ENCODE peak calls at places on chromosomes 7 and 10, in nine cellular contexts. Y, L, Z, A, R, J, P, D and C are unnamed samples.

GRCh38 chr10:72688208-72688651 is 3.7 kb upstream of the MCU start:
- DNase-seq in L (no peak), Y (peak), D (peak), A (peak), Z (no peak), J (no peak), P (peak), R (peak), C (no peak)

GRCh38 chr7:27237735-27238334 is 4.8 kb upstream of the EVX1 start:
- DNase-seq in D (no peak), Z (no peak), A (no peak), L (no peak), R (peak), P (no peak), J (no peak), Y (peak), C (no peak)

GRCh38 chr10:116877391-116877790 is 28.1 kb downstream of the ENO4 start:
- DNase-seq in A (no peak), Z (no peak), J (no peak), D (no peak), R (no peak), L (no peak), P (no peak), Y (no peak), C (no peak)

GRCh38 chr10:116947838-116948529 is 57.0 kb downstream of the SHTN1 start:
- DNase-seq in Z (no peak), J (no peak), Y (no peak), A (peak), D (peak), R (peak), P (peak), L (no peak), C (no peak)

GRCh38 chr10:17001297-17001744 is 128.3 kb downstream of the CUBN start:
- DNase-seq in D (no peak), Z (no peak), R (peak), Y (no peak), L (no peak), P (no peak), A (peak), J (no peak), C (no peak)

GRCh38 chr10:115093286-115093775 is at the start of gene ATRNL1:
- DNase-seq in Z (peak), R (no peak), A (peak), Y (no peak), J (no peak), D (peak), P (peak), L (no peak), C (peak)

GRCh38 chr10:62839595-62839994 is 23.4 kb upstream of the EGR2 start:
- DNase-seq in Y (no peak), D (no peak), Z (no peak), P (no peak), A (no peak), R (no peak), L (no peak), J (no peak), C (no peak)

GRCh38 chr7:149856-150636 is 42.3 kb upstream of the FAM20C start:
- DNase-seq in Z (peak), P (peak), J (peak), A (no peak), D (peak), Y (no peak), L (peak), R (no peak), C (no peak)

GRCh38 chr10:97631098-97631497 is 2.2 kb downstream of the MORN4 start:
- DNase-seq in Z (no peak), Y (no peak), L (no peak), D (no peak), A (no peak), P (no peak), J (no peak), R (no peak), C (no peak)

GRCh38 chr7:93043393-93043985 is 74.3 kb downstream of the SAMD9 start:
- DNase-seq in Z (no peak), L (no peak), A (peak), D (peak), R (peak), Y (peak), P (peak), J (no peak), C (no peak)

GRCh38 chr7:30859202-30859939 is 52.3 kb upstream of the AQP1 start:
- DNase-seq in R (no peak), Y (no peak), L (no peak), J (no peak), Z (no peak), A (no peak), P (no peak), D (no peak), C (no peak)

GRCh38 chr7:47666164-47666862 is 84.4 kb upstream of the TNS3 start:
- DNase-seq in J (no peak), Z (no peak), P (no peak), A (peak), L (no peak), D (no peak), Y (no peak), R (peak), C (no peak)

GRCh38 chr7:34227525-34227924 is 322.2 kb downstream of the BMPER start:
- DNase-seq in D (no peak), J (no peak), Y (no peak), R (no peak), P (no peak), L (no peak), Z (no peak), A (no peak), C (no peak)

GRCh38 chr10:75860009-75860408 is 428.6 kb downstream of the LRMDA start:
- DNase-seq in D (no peak), Z (no peak), A (no peak), P (peak), R (no peak), Y (no peak), J (no peak), L (no peak), C (no peak)

GRCh38 chr7:95718556-95719410 is 53.6 kb upstream of the DYNC1I1 start:
- DNase-seq in R (peak), J (no peak), D (no peak), Z (no peak), A (peak), P (no peak), Y (no peak), L (no peak), C (no peak)
- TF ChIP-seq CTCF in R (peak), J (no peak), D (peak), Z (peak), A (peak), P (peak), Y (peak), L (no peak), C (peak)

GRCh38 chr10:1180071-1180730 is 124.0 kb downstream of the WDR37 start:
- DNase-seq in Z (no peak), J (no peak), Y (no peak), L (no peak), P (no peak), R (no peak), D (no peak), A (no peak), C (no peak)

GRCh38 chr10:1182280-1183032 is 126.3 kb downstream of the WDR37 start:
- DNase-seq in P (no peak), Z (no peak), Y (no peak), L (no peak), A (no peak), D (no peak), R (no peak), J (no peak), C (no peak)

GRCh38 chr10:1183033-1183396 is 126.8 kb downstream of the WDR37 start:
- DNase-seq in Y (no peak), Z (no peak), R (no peak), L (no peak), P (no peak), J (no peak), D (peak), A (no peak), C (no peak)

GRCh38 chr10:1179346-1180070 is 123.3 kb downstream of the WDR37 start:
- DNase-seq in A (no peak), L (no peak), R (no peak), P (no peak), D (no peak), J (no peak), Z (no peak), Y (no peak), C (no peak)

DNA sequence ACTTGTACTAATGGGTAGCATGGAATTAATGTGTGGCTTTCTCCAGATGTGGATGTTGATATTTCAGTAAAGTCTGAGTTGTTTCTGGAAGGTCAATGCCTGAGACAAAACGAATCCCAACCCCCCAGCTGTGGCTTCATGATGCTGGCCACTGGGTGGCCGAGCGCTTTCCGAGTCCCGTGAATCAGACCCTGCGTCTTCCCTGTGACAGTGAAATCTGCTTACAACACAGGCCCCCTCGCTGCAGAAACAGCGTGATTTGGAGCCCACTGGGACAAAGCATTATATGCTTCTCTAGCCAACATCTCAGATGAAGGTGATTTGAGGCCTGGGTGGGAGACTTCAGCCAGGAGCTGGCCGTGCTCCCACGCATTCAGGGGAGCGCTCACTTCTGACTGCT is 124.7 kb downstream of the WDR37 start:
- DNase-seq in D (no peak), R (no peak), Y (no peak), A (no peak), J (no peak), P (no peak), L (no peak), Z (no peak), C (no peak)
- TF ChIP-seq CTCF in D (no peak), R (no peak), Y (no peak), A (no peak), J (no peak), P (no peak), L (no peak), Z (no peak), C (no peak)

DNA sequence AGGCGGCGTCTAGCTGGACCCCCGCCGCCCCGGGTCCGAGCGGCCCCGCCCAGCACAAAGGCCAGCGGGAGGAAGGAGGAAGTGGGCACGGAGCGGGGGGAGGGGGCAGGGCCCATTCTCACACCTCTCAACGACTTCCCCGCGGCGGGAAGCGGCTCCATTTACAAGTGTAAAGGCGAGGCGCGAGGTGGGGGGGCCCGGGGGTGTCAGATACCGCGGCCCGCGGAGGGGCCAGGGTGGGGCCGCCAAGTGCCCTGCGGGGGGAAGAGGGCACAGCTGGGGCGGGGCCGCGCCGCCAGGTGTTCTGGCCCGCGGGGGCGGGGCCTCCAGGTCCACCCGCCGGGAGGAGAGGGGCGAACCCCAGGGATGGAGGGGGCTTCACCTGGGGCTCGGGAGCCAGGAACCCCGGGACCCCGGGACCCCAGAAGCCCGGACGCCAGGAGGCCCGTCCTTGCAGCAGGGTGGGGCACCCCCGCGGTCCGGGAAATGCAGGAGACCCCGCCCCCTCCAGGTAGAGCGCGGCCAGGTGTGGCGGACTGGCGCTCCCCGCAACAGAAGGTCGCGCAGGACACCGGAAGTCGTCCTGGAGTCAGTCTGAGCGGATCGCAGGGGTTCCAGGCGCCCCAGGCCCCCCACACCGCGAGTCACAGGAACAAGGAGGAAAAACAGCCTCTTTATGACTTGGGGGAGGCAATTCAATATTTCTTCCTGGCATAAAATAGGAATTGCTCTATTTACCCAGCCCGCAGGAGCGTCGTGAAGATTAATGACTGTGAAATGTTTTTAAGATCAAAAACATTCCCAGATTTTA is 8.3 kb downstream of the CTBP2 start:
- DNase-seq in R (no peak), P (peak), L (no peak), Y (no peak), J (no peak), D (peak), Z (peak), A (no peak), C (no peak)
- TF ChIP-seq CTCF in R (no peak), P (no peak), L (no peak), Y (no peak), J (no peak), D (no peak), Z (no peak), A (no peak), C (no peak)

DNA sequence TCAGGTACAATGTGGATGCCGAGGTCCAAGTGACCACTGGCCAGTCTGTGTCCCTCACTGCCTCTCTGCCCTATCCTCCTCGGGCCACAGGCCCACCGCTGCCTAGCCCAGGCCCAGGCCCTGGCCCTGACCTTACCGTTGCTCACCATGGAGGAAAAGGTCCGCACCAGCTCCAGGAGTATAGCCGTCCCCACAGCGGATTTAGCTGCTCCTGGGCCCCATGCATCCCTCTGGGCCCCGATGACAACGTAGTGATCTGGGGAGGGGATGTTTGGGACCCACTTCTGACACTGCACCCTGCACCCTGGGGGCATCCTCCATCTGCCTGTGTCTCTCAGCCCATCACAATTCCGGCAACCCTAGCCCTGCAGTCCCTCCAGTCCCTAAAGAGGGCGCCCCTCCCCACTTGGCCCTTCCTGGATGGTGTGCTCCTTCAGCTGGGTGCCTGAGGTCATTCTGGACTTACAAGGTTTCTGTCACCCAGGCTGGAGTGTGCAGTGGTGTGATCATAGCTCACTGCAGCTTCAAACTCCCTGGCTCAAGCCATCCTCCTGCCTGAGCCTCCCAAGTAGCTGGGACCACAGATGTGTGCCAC is 12.1 kb downstream of the TFR2 start:
- DNase-seq in J (no peak), R (no peak), A (no peak), Z (no peak), Y (no peak), L (no peak), P (peak), D (no peak), C (peak)
- TF ChIP-seq CTCF in J (no peak), R (peak), A (peak), Z (no peak), Y (peak), L (peak), P (peak), D (no peak), C (peak)

DNA sequence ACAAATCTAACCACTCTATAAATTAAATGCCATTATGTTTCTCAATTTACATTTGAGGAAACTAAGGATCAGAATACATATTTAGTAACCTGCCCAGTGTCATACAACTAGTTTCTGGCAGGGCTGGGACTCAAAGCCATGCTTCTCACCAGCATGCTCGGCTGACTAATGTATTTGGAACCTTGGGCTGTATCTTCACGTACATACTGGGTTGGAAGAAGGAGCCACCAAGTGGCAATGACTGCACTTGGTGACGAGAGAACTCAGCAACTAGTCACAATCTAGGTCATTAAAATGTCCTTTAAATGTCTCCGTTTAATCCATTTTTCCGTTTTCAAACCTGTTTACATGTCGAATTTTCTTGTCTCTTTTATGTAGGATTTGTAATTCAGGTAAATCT is 42.9 kb downstream of the CHRM2 start:
- DNase-seq in L (no peak), A (peak), Y (no peak), R (peak), Z (no peak), P (no peak), J (no peak), D (no peak), C (no peak)
- TF ChIP-seq CTCF in L (no peak), A (no peak), Y (no peak), R (no peak), Z (no peak), P (no peak), J (no peak), D (no peak), C (no peak)

DNA sequence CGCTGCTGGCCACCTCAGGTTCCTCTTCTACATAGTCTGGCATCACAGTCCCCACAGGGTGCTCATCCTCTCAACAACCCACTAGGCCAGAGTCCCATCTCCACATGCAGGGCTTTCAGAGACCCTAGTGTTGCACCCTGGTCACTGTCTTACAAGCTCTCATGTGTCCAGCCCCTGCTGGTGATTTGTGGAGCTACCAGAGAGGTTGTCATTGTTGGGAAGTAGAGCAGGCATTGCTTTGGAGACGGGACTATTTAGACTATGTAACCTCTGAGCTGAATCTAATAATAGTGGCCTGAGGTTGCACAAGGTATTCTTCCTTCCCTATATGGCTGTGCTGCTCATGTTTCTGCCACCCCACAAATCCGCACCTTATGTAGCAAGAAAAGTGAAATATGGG is 135.3 kb upstream of the VWC2 start:
- DNase-seq in P (no peak), J (no peak), R (no peak), L (no peak), D (no peak), Y (no peak), Z (no peak), A (no peak), C (no peak)
- TF ChIP-seq CTCF in P (no peak), J (no peak), R (no peak), L (no peak), D (no peak), Y (no peak), Z (no peak), A (no peak), C (no peak)

GRCh38 chr7:13801669-13802068 is 187.8 kb downstream of the ETV1 start:
- DNase-seq in Z (no peak), Y (no peak), D (no peak), P (no peak), L (no peak), A (peak), J (no peak), R (peak), C (no peak)

GRCh38 chr7:13797545-13797944 is 191.9 kb downstream of the ETV1 start:
- DNase-seq in A (peak), D (no peak), L (no peak), Z (no peak), Y (no peak), P (no peak), R (no peak), J (no peak), C (no peak)

GRCh38 chr7:13800694-13801448 is 188.6 kb downstream of the ETV1 start:
- DNase-seq in R (peak), P (peak), A (peak), Z (no peak), D (no peak), Y (peak), L (no peak), J (no peak), C (no peak)

GRCh38 chr7:13802651-13803050 is 186.8 kb downstream of the ETV1 start:
- DNase-seq in P (no peak), Y (no peak), A (no peak), R (no peak), L (no peak), Z (no peak), J (no peak), D (no peak), C (no peak)

DNA sequence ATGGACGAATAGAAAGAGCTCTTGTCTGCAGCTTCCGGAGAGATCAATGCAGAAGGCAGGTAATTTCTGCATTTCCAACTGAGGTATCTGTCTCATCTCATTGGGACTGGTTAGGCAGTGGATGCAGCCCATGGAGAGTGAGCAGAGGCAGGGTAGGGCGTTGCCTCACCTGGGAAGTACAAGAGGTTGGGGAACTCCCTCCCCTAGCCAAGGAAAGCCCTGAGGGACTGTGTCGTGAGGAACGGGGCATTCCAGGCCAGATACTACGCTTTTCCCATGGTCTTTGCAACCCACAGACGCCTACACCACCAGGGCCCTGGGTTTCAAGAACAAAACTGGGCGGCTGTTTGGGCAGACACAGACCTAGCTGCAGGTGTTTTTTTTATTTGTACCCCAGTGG is 186.3 kb downstream of the ETV1 start:
- DNase-seq in Z (no peak), R (no peak), L (no peak), P (no peak), A (no peak), J (no peak), Y (no peak), D (no peak), C (no peak)
- TF ChIP-seq CTCF in Z (no peak), R (no peak), L (no peak), P (no peak), A (no peak), J (no peak), Y (no peak), D (no peak), C (no peak)